ENCODE peak calls at places on chromosomes 12 and 14, in seven cellular contexts. E is C1 segment of cervical spinal cord; O is T-helper 2 cell; I is activated CD4-positive, alpha-beta T cell treated with anti-CD3 and anti-CD28 coated beads, Interleukin-2, amount 10 ng/mL, durations not matched to agents 7 days and 5 days; G is stimulated activated CD4-positive, alpha-beta T cell treated with anti-CD3 and anti-CD28 coated beads, Interleukin-4, amount 100 ng/mL, for 24 hours; L is CD8-positive, alpha-beta memory T cell; N is left ventricle myocardium superior. X is an unnamed sample.

GRCh38 chr12:65818454-65819382 is 5.6 kb upstream of the HMGA2 start:
- DNase-seq in L (no peak), I (no peak), N (no peak), O (no peak), E (no peak), G (no peak), X (no peak)

GRCh38 chr14:51828017-51828797 is 32.2 kb upstream of the GNG2 start:
- DNase-seq in G (peak; percentile 77), I (peak; percentile 70), E (no peak), N (no peak), O (no peak), L (peak; percentile 80), X (no peak)

GRCh38 chr12:27524839-27525238 is 833 bp downstream of the PPFIBP1 start:
- DNase-seq in G (no peak), E (no peak), L (no peak), O (no peak), N (no peak), I (no peak), X (peak; percentile 57)

GRCh38 chr14:105092912-105093425 is 27.7 kb upstream of the GPR132 start:
- DNase-seq in L (peak; percentile 76), O (peak; percentile 31), N (peak; percentile 87), E (peak; percentile 24), G (peak; percentile 61), I (peak; percentile 60), X (peak; percentile 54)

GRCh38 chr12:65450610-65451009 is 172.1 kb downstream of the MSRB3 start:
- DNase-seq in O (no peak), E (no peak), I (no peak), N (no peak), L (no peak), G (no peak), X (no peak)

GRCh38 chr12:7411343-7411742 is 32.6 kb downstream of the CD163L1 start:
- DNase-seq in L (no peak), E (no peak), G (no peak), O (no peak), N (no peak), I (no peak), X (no peak)

GRCh38 chr14:84825481-84825880 is 704.5 kb upstream of the FLRT2 start:
- DNase-seq in G (no peak), O (no peak), E (no peak), L (no peak), N (no peak), I (no peak), X (peak; percentile 1)

GRCh38 chr12:124240493-124240892 is 54.4 kb upstream of the RFLNA start:
- DNase-seq in L (no peak), E (no peak), I (no peak), G (no peak), O (no peak), N (no peak), X (no peak)

GRCh38 chr14:31881531-31882310 is 195.4 kb upstream of the ARHGAP5 start:
- DNase-seq in E (no peak), G (no peak), L (no peak), N (no peak), O (no peak), I (no peak), X (no peak)

GRCh38 chr12:68674376-68674775 is 12.4 kb upstream of the NUP107 start:
- DNase-seq in E (no peak), I (no peak), L (no peak), N (no peak), O (no peak), G (no peak), X (no peak)

GRCh38 chr14:103734081-103734888 is 18.7 kb downstream of the ZFYVE21 start:
- DNase-seq in N (no peak), E (no peak), O (no peak), I (no peak), G (no peak), L (peak; percentile 44), X (no peak)

GRCh38 chr14:21095430-21096205 is 2.8 kb downstream of the ZNF219 start:
- DNase-seq in E (peak; percentile 89), O (no peak), I (no peak), G (no peak), L (no peak), N (no peak), X (peak; percentile 21)

GRCh38 chr12:6724409-6724797 is 557 bp downstream of the COPS7A start:
- DNase-seq in I (peak; percentile 42), L (peak; percentile 56), G (peak; percentile 25), N (no peak), O (no peak), E (no peak), X (no peak)

GRCh38 chr14:57732886-57733285 is 133.0 kb downstream of the SLC35F4 start:
- DNase-seq in N (no peak), G (no peak), O (no peak), L (no peak), E (peak; percentile 10), I (no peak), X (peak; percentile 37)

GRCh38 chr14:59739794-59740193 is 130.8 kb downstream of the RTN1 start:
- DNase-seq in O (no peak), G (no peak), L (no peak), N (no peak), E (no peak), I (no peak), X (no peak)